ENCODE peak calls at places on chromosome 10, in eight cellular contexts. U, C, Y, M, H, V, Z and A are unnamed samples.

GRCh38 chr10:6083523-6084475 is 5.0 kb upstream of the RBM17 start:
- DNase-seq in H (no peak), M (no peak), Y (no peak), U (no peak), Z (no peak), C (peak), V (no peak), A (no peak)

GRCh38 chr10:114638874-114639625 is 19.0 kb downstream of the ABLIM1 start:
- DNase-seq in H (no peak), U (no peak), C (peak), V (no peak), M (no peak), Y (no peak), Z (no peak), A (peak)

GRCh38 chr10:51178634-51179033 is 104.3 kb downstream of the PRKG1 start:
- DNase-seq in V (no peak), H (no peak), Y (no peak), C (no peak), U (no peak), Z (no peak), M (no peak), A (no peak)

GRCh38 chr10:132001238-132001977 is 19.7 kb upstream of the BNIP3 start:
- DNase-seq in C (peak), Z (peak), M (peak), H (no peak), U (peak), Y (peak), V (no peak), A (no peak)

GRCh38 chr10:102615361-102615760 is 28.9 kb upstream of the TRIM8 start:
- DNase-seq in Y (no peak), U (peak), Z (peak), H (peak), C (no peak), M (no peak), V (no peak), A (no peak)

GRCh38 chr10:60238408-60239100 is 151.1 kb downstream of the ANK3 start:
- DNase-seq in Z (peak), V (peak), Y (peak), M (no peak), H (peak), C (peak), U (peak), A (peak)

GRCh38 chr10:85124592-85124991 is 796.2 kb downstream of the CCSER2 start:
- DNase-seq in C (no peak), Y (no peak), Z (no peak), V (no peak), M (no peak), U (no peak), H (no peak), A (no peak)

GRCh38 chr10:33132626-33133025 is 174.6 kb upstream of the ITGB1 start:
- DNase-seq in Y (no peak), C (no peak), H (no peak), V (no peak), Z (peak), U (peak), M (no peak), A (no peak)

GRCh38 chr10:11110499-11110898 is 92.8 kb downstream of the CELF2 start:
- DNase-seq in H (no peak), Y (no peak), V (no peak), Z (no peak), C (no peak), M (no peak), U (no peak), A (no peak)
- TF ChIP-seq USF2 in H (no peak), Y (no peak), V (no peak), Z (no peak), C (no peak), M (no peak), U (no peak), A (no peak)

GRCh38 chr10:48978318-48978717 is 38.7 kb upstream of the LRRC18 start:
- DNase-seq in Z (no peak), H (no peak), C (no peak), M (no peak), V (no peak), Y (no peak), U (no peak), A (no peak)

GRCh38 chr10:48973065-48973464 is 33.4 kb upstream of the LRRC18 start:
- DNase-seq in M (no peak), U (no peak), Z (no peak), H (no peak), V (no peak), C (peak), Y (no peak), A (no peak)

GRCh38 chr10:48974757-48975156 is 35.1 kb upstream of the LRRC18 start:
- DNase-seq in H (no peak), C (no peak), V (no peak), U (no peak), M (no peak), Z (no peak), Y (no peak), A (no peak)

GRCh38 chr10:48981310-48981907 is 41.8 kb upstream of the LRRC18 start:
- DNase-seq in Y (peak), C (peak), H (peak), Z (peak), M (peak), V (peak), U (peak), A (no peak)

GRCh38 chr10:48976208-48976607 is 36.6 kb upstream of the LRRC18 start:
- DNase-seq in Z (peak), M (peak), H (peak), V (no peak), Y (peak), U (peak), C (peak), A (no peak)
- TF ChIP-seq USF2 in Z (no peak), M (no peak), H (no peak), V (no peak), Y (no peak), U (no peak), C (no peak), A (no peak)

GRCh38 chr10:94193466-94193924 is 169.2 kb downstream of the NOC3L start:
- DNase-seq in Z (no peak), U (no peak), H (no peak), M (no peak), V (no peak), C (peak), Y (no peak), A (no peak)
- TF ChIP-seq USF2 in Z (no peak), U (no peak), H (no peak), M (no peak), V (no peak), C (no peak), Y (no peak), A (no peak)

GRCh38 chr10:116168329-116168728 is 104.7 kb downstream of the GFRA1 start:
- DNase-seq in Z (no peak), C (no peak), U (no peak), V (no peak), H (no peak), M (no peak), Y (no peak), A (no peak)

GRCh38 chr10:116170815-116171250 is 102.2 kb downstream of the GFRA1 start:
- DNase-seq in C (peak), Y (no peak), Z (no peak), M (no peak), V (no peak), H (no peak), U (no peak), A (no peak)

GRCh38 chr10:116164291-116164690 is 108.7 kb downstream of the GFRA1 start:
- DNase-seq in Y (no peak), H (no peak), Z (no peak), V (no peak), C (no peak), U (no peak), M (no peak), A (no peak)

GRCh38 chr10:116168745-116169144 is 104.3 kb downstream of the GFRA1 start:
- DNase-seq in Z (no peak), Y (no peak), H (no peak), M (no peak), U (no peak), V (no peak), C (no peak), A (no peak)

DNA sequence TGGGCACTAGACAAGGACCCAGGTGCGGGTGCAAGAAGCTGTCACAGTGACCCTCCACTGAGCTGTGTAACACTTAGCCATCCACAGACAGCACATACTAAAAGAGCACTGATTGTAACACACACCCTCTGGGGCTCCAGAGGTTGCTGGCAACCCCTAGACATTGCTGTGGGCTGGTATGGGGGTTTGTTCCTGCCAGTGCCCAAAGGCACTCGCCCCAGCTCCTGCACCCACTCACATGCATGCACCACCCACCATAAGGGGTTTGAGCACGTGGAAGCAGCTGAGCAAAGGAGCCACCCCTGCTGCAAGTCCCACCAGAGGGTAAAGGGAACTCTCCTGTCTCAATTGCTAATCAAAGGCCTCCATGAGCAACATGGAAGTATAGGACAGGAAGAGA is 103.2 kb downstream of the GFRA1 start:
- DNase-seq in V (no peak), Y (no peak), C (no peak), U (no peak), M (no peak), Z (no peak), H (no peak), A (no peak)
- TF ChIP-seq USF2 in V (no peak), Y (no peak), C (no peak), U (no peak), M (no peak), Z (no peak), H (no peak), A (no peak)

GRCh38 chr10:122852261-122852660 is 6.6 kb upstream of the CUZD1 start:
- DNase-seq in C (no peak), Y (no peak), M (no peak), H (no peak), U (no peak), Z (no peak), V (no peak), A (no peak)
- TF ChIP-seq USF2 in C (no peak), Y (no peak), M (no peak), H (no peak), U (no peak), Z (no peak), V (no peak), A (no peak)

DNA sequence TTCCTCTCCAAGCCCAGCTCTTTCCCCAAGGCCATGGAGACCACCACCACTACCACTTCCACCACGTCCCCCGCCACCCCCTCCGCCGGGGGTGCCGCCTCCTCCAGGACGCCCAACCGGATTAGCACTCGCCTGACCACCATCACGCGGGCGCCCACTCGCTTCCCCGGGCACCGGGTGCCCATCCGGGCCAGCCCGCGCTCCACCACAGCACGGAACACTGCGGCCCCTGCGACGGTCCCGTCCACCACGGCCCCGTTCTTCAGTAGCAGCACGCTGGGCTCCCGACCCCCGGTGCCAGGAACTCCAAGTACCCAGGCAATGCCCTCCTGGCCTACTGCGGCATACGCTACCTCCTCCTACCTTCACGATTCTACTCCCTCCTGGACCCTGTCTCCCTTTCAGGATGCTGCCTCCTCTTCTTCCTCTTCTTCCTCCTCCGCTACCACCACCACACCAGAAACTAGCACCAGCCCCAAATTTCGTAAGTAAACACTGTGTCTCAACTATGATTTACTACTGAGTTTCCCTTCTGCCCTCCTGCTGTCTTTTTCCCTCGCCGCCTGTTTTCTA is 772 bp downstream of the NRG3 start:
- DNase-seq in U (no peak), Z (no peak), Y (no peak), V (no peak), M (no peak), H (no peak), C (no peak), A (no peak)
- TF ChIP-seq USF2 in U (no peak), Z (no peak), Y (no peak), V (no peak), M (no peak), H (no peak), C (no peak), A (no peak)